ENCODE peak calls at places on chromosomes 3 and 15, in ten cellular contexts. J, I, U, F, C, M, N, E, Y and R are unnamed samples. For H3K4me1, the result is how much of the 10 kb centered on the place peaks cover.

GRCh38 chr15:20345401-20345958 is 196.1 kb downstream of the GOLGA6L6 start:
- DNase-seq in J (no peak), I (no peak), U (no peak), F (no peak), C (peak), M (no peak), N (no peak), E (no peak), Y (no peak), R (peak)

GRCh38 chr3:88059380-88060160 is 515 bp downstream of the ZNF654 start:
- DNase-seq in J (no peak), I (peak), U (no peak), F (no peak), C (no peak), M (peak), N (no peak), E (peak), Y (no peak), R (peak)

GRCh38 chr15:25780479-25781255 is 82.5 kb downstream of the ATP10A start:
- DNase-seq in J (no peak), I (no peak), U (no peak), F (no peak), C (peak), M (no peak), N (no peak), E (no peak), Y (no peak), R (peak)

GRCh38 chr15:89555768-89556167 is 19.5 kb upstream of the TICRR start:
- DNase-seq in J (no peak), I (no peak), U (no peak), F (no peak), C (no peak), M (no peak), N (no peak), E (no peak), Y (no peak), R (no peak)

GRCh38 chr15:50280271-50280670 is 14.7 kb upstream of the HDC start:
- DNase-seq in J (no peak), I (no peak), U (peak), F (peak), C (no peak), M (no peak), N (no peak), E (no peak), Y (no peak), R (no peak)

GRCh38 chr3:180531303-180532278 is 70.4 kb upstream of the TTC14 start:
- DNase-seq in J (no peak), I (no peak), U (no peak), F (no peak), C (no peak), M (no peak), N (no peak), E (no peak), Y (no peak), R (no peak)

GRCh38 chr15:39698444-39699390 is 83.9 kb downstream of the FSIP1 start:
- DNase-seq in J (no peak), I (no peak), U (no peak), F (no peak), C (no peak), M (no peak), N (no peak), E (no peak), Y (no peak), R (no peak)

GRCh38 chr3:51997935-51998596 is 2.4 kb upstream of the RPL29 start:
- DNase-seq in J (no peak), I (no peak), U (peak), F (no peak), C (no peak), M (peak), N (no peak), E (no peak), Y (no peak), R (peak)

GRCh38 chr3:119575507-119575906 is 3.8 kb upstream of the ADPRH start:
- DNase-seq in J (no peak), I (no peak), U (no peak), F (no peak), C (no peak), M (peak), N (no peak), E (no peak), Y (no peak), R (no peak)

GRCh38 chr3:173191611-173192010 is 50.6 kb upstream of the SPATA16 start:
- DNase-seq in J (no peak), I (no peak), U (peak), F (peak), C (no peak), M (peak), N (peak), E (peak), Y (peak), R (no peak)

GRCh38 chr3:4722103-4722502 is 229.0 kb downstream of the ITPR1 start:
- DNase-seq in J (no peak), I (peak), U (peak), F (peak), C (no peak), M (peak), N (peak), E (no peak), Y (peak), R (no peak)

GRCh38 chr3:24365168-24365567 is 129.5 kb downstream of the THRB start:
- DNase-seq in J (no peak), I (no peak), U (peak), F (peak), C (no peak), M (peak), N (peak), E (no peak), Y (peak), R (peak)

GRCh38 chr3:24364359-24364758 is 130.3 kb downstream of the THRB start:
- DNase-seq in J (no peak), I (no peak), U (no peak), F (no peak), C (no peak), M (no peak), N (no peak), E (no peak), Y (no peak), R (no peak)

GRCh38 chr3:24360946-24361345 is 133.7 kb downstream of the THRB start:
- DNase-seq in J (no peak), I (no peak), U (no peak), F (no peak), C (no peak), M (no peak), N (no peak), E (no peak), Y (no peak), R (no peak)

GRCh38 chr3:24361661-24362060 is 133.0 kb downstream of the THRB start:
- DNase-seq in J (no peak), I (no peak), U (no peak), F (no peak), C (no peak), M (no peak), N (no peak), E (no peak), Y (peak), R (no peak)

DNA sequence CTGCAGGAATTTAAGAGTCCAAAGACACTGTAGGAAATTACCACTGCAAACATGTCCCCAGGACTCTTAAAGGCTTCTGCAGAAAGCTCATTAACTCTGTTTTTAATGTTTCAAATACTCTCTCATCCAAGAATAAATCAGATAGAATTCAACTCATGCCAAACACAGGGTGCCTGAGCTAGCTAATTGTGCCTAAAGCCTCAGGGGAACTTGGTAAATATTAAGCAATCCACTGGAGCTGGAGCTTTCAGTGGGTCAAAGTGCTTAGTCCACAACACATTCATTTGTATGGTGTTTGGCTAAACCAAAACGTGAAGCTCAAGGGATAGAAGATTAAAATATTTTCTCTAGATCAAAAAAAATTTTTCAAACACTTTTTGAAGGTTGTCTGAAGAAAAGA is 131.4 kb downstream of the THRB start:
- DNase-seq in J (no peak), I (no peak), U (no peak), F (no peak), C (no peak), M (peak), N (no peak), E (no peak), Y (peak), R (no peak)
- H3K4me2 ChIP-seq in J (no peak), I (no peak), U (no peak), F (no peak), C (no peak), M (peak), N (no peak), E (no peak), Y (no peak), R (no peak)

DNA sequence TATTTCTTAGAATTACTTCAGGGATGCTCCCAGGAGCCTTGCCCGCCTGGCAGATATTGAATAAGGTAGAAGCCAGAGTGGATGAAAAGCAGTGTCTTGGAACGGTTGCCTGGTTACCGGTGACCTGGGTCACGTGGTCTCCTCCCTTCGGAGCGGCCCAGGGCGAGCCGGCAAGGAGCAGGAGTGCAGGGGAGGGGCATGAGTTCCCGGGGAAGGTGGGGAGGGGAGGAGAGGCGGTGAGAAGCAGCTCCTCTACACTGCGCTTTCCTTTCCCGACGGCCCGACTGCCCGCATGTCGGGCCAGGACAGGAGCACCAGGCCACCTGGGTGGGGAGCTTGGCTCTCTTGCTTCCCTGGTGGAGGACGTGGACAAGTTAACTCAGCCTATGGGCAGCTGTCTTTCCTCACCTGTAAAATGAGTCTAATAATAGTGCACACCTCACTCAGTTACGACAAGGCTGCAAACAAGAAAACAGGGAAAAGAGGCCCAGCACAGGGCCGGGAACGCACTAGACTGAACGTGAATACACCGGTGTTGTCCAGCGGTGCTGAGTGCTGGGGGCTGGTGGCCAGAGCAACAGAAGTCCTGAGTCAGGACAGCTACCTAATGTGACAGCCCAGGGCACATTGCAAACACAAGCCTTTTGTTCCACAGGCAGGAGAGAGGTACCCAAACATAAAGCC is 198.3 kb downstream of the ADAMTS9 start:
- DNase-seq in J (no peak), I (no peak), U (peak), F (peak), C (peak), M (no peak), N (no peak), E (peak), Y (no peak), R (no peak)
- H2AFZ ChIP-seq in J (no peak), I (no peak), U (peak), F (peak), C (peak), M (peak), N (peak), E (peak), Y (no peak), R (no peak)

GRCh38 chr15:58584789-58585461 is 153.1 kb downstream of the LIPC start:
- DNase-seq in J (no peak), I (no peak), U (no peak), F (no peak), C (no peak), M (no peak), N (no peak), E (no peak), Y (no peak), R (no peak)
- H3K4me1 ChIP-seq in J (under half), I (under half), U (under half), F (under half), C (under half), M (under half), N (under half), E (under half), Y (under half), R (under half)

GRCh38 chr3:10224794-10225660 is 23.2 kb upstream of the TATDN2 start:
- DNase-seq in J (peak), I (peak), U (peak), F (peak), C (peak), M (peak), N (peak), E (peak), Y (peak), R (no peak)
- H3K4me2 ChIP-seq in J (peak), I (peak), U (no peak), F (no peak), C (no peak), M (no peak), N (no peak), E (no peak), Y (no peak), R (no peak)

GRCh38 chr3:23945903-23946751 is 1.0 kb downstream of the NR1D2 start:
- DNase-seq in J (peak), I (peak), U (peak), F (peak), C (peak), M (peak), N (peak), E (peak), Y (peak), R (peak)

GRCh38 chr3:23952646-23953045 is 7.6 kb downstream of the NR1D2 start:
- DNase-seq in J (peak), I (peak), U (no peak), F (no peak), C (no peak), M (no peak), N (no peak), E (no peak), Y (no peak), R (peak)

GRCh38 chr3:23950303-23950702 is 5.2 kb downstream of the NR1D2 start:
- DNase-seq in J (peak), I (no peak), U (no peak), F (no peak), C (no peak), M (no peak), N (no peak), E (no peak), Y (no peak), R (no peak)

GRCh38 chr3:23948761-23949160 is 3.7 kb downstream of the NR1D2 start:
- DNase-seq in J (no peak), I (no peak), U (peak), F (no peak), C (no peak), M (peak), N (peak), E (no peak), Y (no peak), R (peak)

GRCh38 chr3:23949784-23950183 is 4.7 kb downstream of the NR1D2 start:
- DNase-seq in J (no peak), I (no peak), U (no peak), F (no peak), C (no peak), M (peak), N (no peak), E (no peak), Y (no peak), R (peak)
- H2AFZ ChIP-seq in J (peak), I (no peak), U (no peak), F (no peak), C (no peak), M (no peak), N (no peak), E (no peak), Y (no peak), R (no peak)

DNA sequence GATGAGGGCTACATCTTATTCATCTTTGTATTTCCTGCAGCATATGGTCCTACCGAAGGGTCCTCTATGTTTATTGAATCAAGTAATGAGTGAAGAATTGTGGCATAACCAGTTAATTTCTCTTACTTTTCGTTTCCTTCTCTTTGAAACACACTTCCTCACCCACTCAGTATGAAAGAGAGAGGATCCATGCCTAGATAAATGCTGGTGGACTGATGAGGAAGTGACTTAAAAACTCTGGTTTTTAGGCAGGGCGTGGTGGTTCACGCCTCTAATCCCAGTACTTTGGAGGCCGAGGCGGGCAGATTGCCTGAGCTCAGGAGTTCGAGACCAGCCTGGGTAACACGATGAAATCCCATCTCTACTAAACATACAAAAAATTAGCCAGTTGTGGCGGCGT is 2.2 kb upstream of the MB21D2 start:
- DNase-seq in J (no peak), I (no peak), U (no peak), F (no peak), C (no peak), M (no peak), N (no peak), E (no peak), Y (no peak), R (no peak)
- H3K4me1 ChIP-seq in J (under half), I (under half), U (under half), F (under half), C (under half), M (under half), N (under half), E (under half), Y (under half), R (under half)

DNA sequence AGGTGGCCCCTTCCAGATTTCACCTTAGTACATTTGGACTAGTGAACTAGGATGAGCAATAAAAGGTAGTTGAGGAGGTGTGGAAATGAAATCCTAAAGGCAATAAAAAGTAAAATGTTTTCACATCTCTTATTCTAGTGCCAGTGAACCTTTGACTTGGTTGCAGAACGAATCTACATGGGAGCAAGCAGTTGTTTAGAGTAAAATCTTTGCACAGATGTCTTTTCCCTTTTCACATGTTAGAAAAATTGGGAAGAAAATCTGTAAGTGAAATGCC is 63.9 kb downstream of the AKAP13 start:
- DNase-seq in J (no peak), I (no peak), U (no peak), F (no peak), C (no peak), M (peak), N (no peak), E (no peak), Y (no peak), R (no peak)
- H3K4me2 ChIP-seq in J (peak), I (peak), U (no peak), F (no peak), C (no peak), M (peak), N (no peak), E (peak), Y (no peak), R (no peak)

GRCh38 chr3:129121016-129121791 is 400 bp downstream of the RAB43 start:
- DNase-seq in J (peak), I (peak), U (no peak), F (no peak), C (no peak), M (no peak), N (peak), E (peak), Y (peak), R (peak)
- H2AFZ ChIP-seq in J (no peak), I (no peak), U (peak), F (peak), C (no peak), M (peak), N (peak), E (peak), Y (no peak), R (peak)

DNA sequence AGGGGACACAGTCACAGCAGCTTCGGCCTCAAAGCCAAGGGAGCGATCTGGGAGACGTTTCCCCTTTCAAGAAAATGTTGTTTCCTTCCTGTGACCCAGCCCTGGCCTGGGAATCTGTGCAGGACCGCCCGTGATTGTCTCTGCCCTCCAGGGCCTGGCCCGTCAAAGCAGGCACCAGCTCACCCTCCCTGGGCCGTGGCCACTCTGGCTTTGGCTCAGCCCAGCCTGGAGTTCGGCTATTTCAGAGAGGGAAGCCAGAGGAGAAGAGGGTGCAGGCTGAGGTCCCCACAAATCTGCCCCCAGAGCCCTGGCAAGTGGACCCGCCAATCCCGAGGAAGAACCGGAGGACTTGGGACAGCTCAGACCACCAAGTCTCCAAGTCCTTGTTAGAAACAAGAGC is 12.7 kb downstream of the GATA2 start:
- DNase-seq in J (no peak), I (no peak), U (no peak), F (no peak), C (no peak), M (no peak), N (no peak), E (no peak), Y (no peak), R (peak)
- H3K4me1 ChIP-seq in J (under half), I (under half), U (under half), F (under half), C (under half), M (under half), N (under half), E (under half), Y (under half), R (under half)